ENCODE peak calls at places on chromosomes 11 and 22, in six cellular contexts. One of them, this sample, is unnamed.

GRCh38 chr11:10564030-10564429 is 4.4 kb downstream of the LYVE1 start:
- DNase-seq in fibroblast of lung: no peak
- DNase-seq in aorta: no peak
- DNase-seq in pancreas: no peak
- DNase-seq in trophoblast cell: no peak
- DNase-seq in dorsolateral prefrontal cortex: no peak
- DNase-seq in this sample: no peak

GRCh38 chr11:122122179-122122578 is 6.2 kb upstream of the BLID start:
- DNase-seq in fibroblast of lung: no peak
- DNase-seq in aorta: no peak
- DNase-seq in pancreas: no peak
- DNase-seq in trophoblast cell: no peak
- DNase-seq in dorsolateral prefrontal cortex: no peak
- DNase-seq in this sample: no peak

GRCh38 chr11:117817213-117818035 is 7.1 kb downstream of the FXYD2 start:
- DNase-seq in fibroblast of lung: peak
- DNase-seq in aorta: peak
- DNase-seq in pancreas: peak
- DNase-seq in trophoblast cell: peak
- DNase-seq in dorsolateral prefrontal cortex: peak
- DNase-seq in this sample: no peak

GRCh38 chr11:1300569-1301187 is 8.8 kb downstream of the TOLLIP start:
- DNase-seq in fibroblast of lung: no peak
- DNase-seq in aorta: no peak
- DNase-seq in pancreas: peak
- DNase-seq in trophoblast cell: no peak
- DNase-seq in dorsolateral prefrontal cortex: no peak
- DNase-seq in this sample: no peak

GRCh38 chr11:36376888-36377758 is 81.0 kb downstream of the PRR5L start:
- DNase-seq in fibroblast of lung: peak
- DNase-seq in aorta: peak
- DNase-seq in pancreas: peak
- DNase-seq in trophoblast cell: no peak
- DNase-seq in dorsolateral prefrontal cortex: peak
- DNase-seq in this sample: peak

GRCh38 chr11:108084811-108085210 is 36.6 kb upstream of the ACAT1 start:
- DNase-seq in fibroblast of lung: no peak
- DNase-seq in aorta: no peak
- DNase-seq in pancreas: no peak
- DNase-seq in trophoblast cell: no peak
- DNase-seq in dorsolateral prefrontal cortex: no peak
- DNase-seq in this sample: no peak

GRCh38 chr11:113260541-113260940 is 53.8 kb upstream of the TTC12 start:
- DNase-seq in fibroblast of lung: no peak
- DNase-seq in aorta: no peak
- DNase-seq in pancreas: no peak
- DNase-seq in trophoblast cell: no peak
- DNase-seq in dorsolateral prefrontal cortex: no peak
- DNase-seq in this sample: no peak

GRCh38 chr11:118484405-118484804 is 42.9 kb upstream of the TTC36 start:
- DNase-seq in fibroblast of lung: no peak
- DNase-seq in aorta: no peak
- DNase-seq in pancreas: no peak
- DNase-seq in trophoblast cell: no peak
- DNase-seq in dorsolateral prefrontal cortex: no peak
- DNase-seq in this sample: no peak

GRCh38 chr11:124199702-124200101 is 16.6 kb downstream of the OR10D3 start:
- DNase-seq in fibroblast of lung: peak
- DNase-seq in aorta: no peak
- DNase-seq in pancreas: no peak
- DNase-seq in trophoblast cell: no peak
- DNase-seq in dorsolateral prefrontal cortex: no peak
- DNase-seq in this sample: no peak

GRCh38 chr11:113114452-113115027 is 153.3 kb downstream of the NCAM1 start:
- DNase-seq in fibroblast of lung: peak
- DNase-seq in aorta: peak
- DNase-seq in pancreas: peak
- DNase-seq in trophoblast cell: peak
- DNase-seq in dorsolateral prefrontal cortex: peak
- DNase-seq in this sample: peak

GRCh38 chr22:32796865-32797573 is 4.5 kb upstream of the TIMP3 start:
- DNase-seq in fibroblast of lung: peak
- DNase-seq in aorta: peak
- DNase-seq in pancreas: peak
- DNase-seq in trophoblast cell: no peak
- DNase-seq in dorsolateral prefrontal cortex: peak
- DNase-seq in this sample: peak

GRCh38 chr22:30694171-30694637 is 470 bp upstream of the OSBP2 start:
- DNase-seq in fibroblast of lung: peak
- DNase-seq in aorta: peak
- DNase-seq in pancreas: peak
- DNase-seq in trophoblast cell: no peak
- DNase-seq in dorsolateral prefrontal cortex: peak
- DNase-seq in this sample: peak

GRCh38 chr11:120141144-120142071 is 3.5 kb upstream of the TRIM29 start:
- DNase-seq in fibroblast of lung: no peak
- DNase-seq in aorta: no peak
- DNase-seq in pancreas: no peak
- DNase-seq in trophoblast cell: no peak
- DNase-seq in dorsolateral prefrontal cortex: no peak
- DNase-seq in this sample: no peak

GRCh38 chr22:26679003-26679629 is 21.7 kb downstream of the MIAT start:
- DNase-seq in fibroblast of lung: peak
- DNase-seq in aorta: peak
- DNase-seq in pancreas: peak
- DNase-seq in trophoblast cell: peak
- DNase-seq in dorsolateral prefrontal cortex: peak
- DNase-seq in this sample: peak

GRCh38 chr11:13337986-13338436 is 60.4 kb downstream of the BMAL1 start:
- DNase-seq in fibroblast of lung: peak
- DNase-seq in aorta: no peak
- DNase-seq in pancreas: no peak
- DNase-seq in trophoblast cell: no peak
- DNase-seq in dorsolateral prefrontal cortex: no peak
- DNase-seq in this sample: no peak

GRCh38 chr11:113553905-113554304 is 78.7 kb upstream of the DRD2 start:
- DNase-seq in fibroblast of lung: peak
- DNase-seq in aorta: no peak
- DNase-seq in pancreas: no peak
- DNase-seq in trophoblast cell: no peak
- DNase-seq in dorsolateral prefrontal cortex: no peak
- DNase-seq in this sample: no peak

GRCh38 chr22:17586831-17587440 is 23.6 kb downstream of the SLC25A18 start:
- DNase-seq in fibroblast of lung: no peak
- DNase-seq in aorta: no peak
- DNase-seq in pancreas: no peak
- DNase-seq in trophoblast cell: no peak
- DNase-seq in dorsolateral prefrontal cortex: no peak
- DNase-seq in this sample: no peak

GRCh38 chr22:23609983-23610781 is 21.9 kb downstream of the DRICH1 start:
- DNase-seq in fibroblast of lung: no peak
- DNase-seq in aorta: no peak
- DNase-seq in pancreas: no peak
- DNase-seq in trophoblast cell: no peak
- DNase-seq in dorsolateral prefrontal cortex: no peak
- DNase-seq in this sample: no peak

GRCh38 chr11:101336858-101337257 is 207.2 kb upstream of the PGR start:
- DNase-seq in fibroblast of lung: no peak
- DNase-seq in aorta: no peak
- DNase-seq in pancreas: no peak
- DNase-seq in trophoblast cell: no peak
- DNase-seq in dorsolateral prefrontal cortex: no peak
- DNase-seq in this sample: no peak

DNA sequence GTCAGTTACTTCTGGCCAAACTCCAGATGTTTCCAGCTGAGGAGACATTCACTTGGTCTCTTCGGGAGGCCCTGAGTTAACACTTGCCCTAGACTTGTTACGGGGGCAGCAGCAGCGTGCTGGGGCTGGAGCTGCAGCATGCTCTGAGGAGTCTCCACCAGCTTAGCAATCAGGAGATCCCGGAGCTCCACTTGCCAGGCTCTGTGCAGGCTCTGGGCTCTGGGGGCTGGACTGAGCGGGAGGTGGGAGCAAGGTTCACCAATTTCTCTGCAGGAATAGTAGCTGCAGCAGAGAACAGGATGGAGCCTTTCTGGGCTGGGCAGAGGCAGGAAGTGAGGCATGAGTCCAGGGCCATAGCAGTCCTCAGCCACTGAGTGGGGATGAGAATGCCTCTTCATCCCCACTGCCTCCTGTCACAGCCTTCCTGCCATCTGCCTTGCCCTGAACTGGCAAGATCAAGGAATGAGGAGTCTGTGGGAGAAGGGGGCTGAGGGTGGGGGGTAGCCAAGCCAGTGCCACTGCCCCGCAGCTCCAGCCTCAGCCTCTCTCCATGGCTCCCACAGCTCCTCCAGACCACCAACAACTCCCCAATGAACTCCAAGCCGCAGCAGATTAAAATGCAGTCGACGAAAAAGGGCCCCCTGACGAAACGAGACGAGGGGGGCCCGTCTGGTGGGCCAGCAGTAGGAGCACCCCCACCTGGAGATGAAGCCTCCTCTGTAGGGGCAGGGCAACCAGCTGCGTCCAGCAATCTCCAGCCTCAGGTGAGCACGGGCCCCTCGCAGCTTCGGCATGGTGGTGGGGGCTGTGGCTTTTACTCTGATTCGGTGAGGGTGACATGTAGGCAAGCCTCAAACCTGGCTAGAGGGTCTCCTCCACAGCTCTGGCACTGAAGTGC is 23.4 kb downstream of the GTPBP1 start:
- DNase-seq in fibroblast of lung: no peak
- DNase-seq in aorta: peak
- DNase-seq in pancreas: no peak
- DNase-seq in trophoblast cell: no peak
- DNase-seq in dorsolateral prefrontal cortex: no peak
- DNase-seq in this sample: no peak
- H3K27ac ChIP-seq in fibroblast of lung: no peak
- H3K27ac ChIP-seq in aorta: no peak
- H3K27ac ChIP-seq in pancreas: no peak
- H3K27ac ChIP-seq in trophoblast cell: no peak
- H3K27ac ChIP-seq in dorsolateral prefrontal cortex: peak
- H3K27ac ChIP-seq in this sample: peak

GRCh38 chr11:8757047-8757446 is 74.5 kb downstream of the RPL27A start:
- DNase-seq in fibroblast of lung: peak
- DNase-seq in aorta: no peak
- DNase-seq in pancreas: no peak
- DNase-seq in trophoblast cell: peak
- DNase-seq in dorsolateral prefrontal cortex: no peak
- DNase-seq in this sample: no peak

GRCh38 chr11:8760896-8761295 is 78.3 kb downstream of the RPL27A start:
- DNase-seq in fibroblast of lung: peak
- DNase-seq in aorta: no peak
- DNase-seq in pancreas: no peak
- DNase-seq in trophoblast cell: no peak
- DNase-seq in dorsolateral prefrontal cortex: no peak
- DNase-seq in this sample: no peak

GRCh38 chr11:8757533-8757932 is 74.9 kb downstream of the RPL27A start:
- DNase-seq in fibroblast of lung: no peak
- DNase-seq in aorta: no peak
- DNase-seq in pancreas: no peak
- DNase-seq in trophoblast cell: no peak
- DNase-seq in dorsolateral prefrontal cortex: no peak
- DNase-seq in this sample: no peak

GRCh38 chr11:8759634-8760033 is 77.0 kb downstream of the RPL27A start:
- DNase-seq in fibroblast of lung: no peak
- DNase-seq in aorta: no peak
- DNase-seq in pancreas: peak
- DNase-seq in trophoblast cell: no peak
- DNase-seq in dorsolateral prefrontal cortex: no peak
- DNase-seq in this sample: no peak

DNA sequence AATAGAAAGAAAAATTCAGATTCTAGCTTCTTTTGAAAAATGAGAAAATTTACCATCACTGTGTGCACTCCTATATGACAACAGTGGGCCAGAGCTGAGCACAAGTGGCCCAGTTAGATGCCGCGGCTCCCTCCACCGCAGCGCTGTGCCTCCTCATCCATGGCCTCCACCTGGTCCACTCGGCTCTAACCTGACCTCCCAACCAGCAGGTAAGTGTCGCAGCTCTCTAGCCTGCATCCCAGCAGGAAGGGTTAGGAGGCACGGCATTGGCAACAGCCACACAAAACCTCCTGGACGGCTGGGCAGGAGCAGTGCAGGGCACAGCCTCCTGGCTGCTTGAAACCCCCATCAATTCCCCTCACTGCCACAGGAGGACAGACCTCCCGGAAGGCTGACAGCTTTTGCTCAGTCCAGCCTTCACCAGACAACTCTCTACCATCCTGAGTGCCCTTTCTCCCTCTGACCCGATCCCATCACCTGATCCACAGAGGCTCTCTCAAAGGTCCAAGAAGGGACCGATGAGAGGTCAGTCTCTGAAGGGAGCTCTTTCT is 76.1 kb downstream of the RPL27A start:
- DNase-seq in fibroblast of lung: no peak
- DNase-seq in aorta: no peak
- DNase-seq in pancreas: no peak
- DNase-seq in trophoblast cell: no peak
- DNase-seq in dorsolateral prefrontal cortex: no peak
- DNase-seq in this sample: no peak
- H3K27ac ChIP-seq in fibroblast of lung: no peak
- H3K27ac ChIP-seq in aorta: no peak
- H3K27ac ChIP-seq in pancreas: no peak
- H3K27ac ChIP-seq in trophoblast cell: no peak
- H3K27ac ChIP-seq in dorsolateral prefrontal cortex: no peak
- H3K27ac ChIP-seq in this sample: no peak

DNA sequence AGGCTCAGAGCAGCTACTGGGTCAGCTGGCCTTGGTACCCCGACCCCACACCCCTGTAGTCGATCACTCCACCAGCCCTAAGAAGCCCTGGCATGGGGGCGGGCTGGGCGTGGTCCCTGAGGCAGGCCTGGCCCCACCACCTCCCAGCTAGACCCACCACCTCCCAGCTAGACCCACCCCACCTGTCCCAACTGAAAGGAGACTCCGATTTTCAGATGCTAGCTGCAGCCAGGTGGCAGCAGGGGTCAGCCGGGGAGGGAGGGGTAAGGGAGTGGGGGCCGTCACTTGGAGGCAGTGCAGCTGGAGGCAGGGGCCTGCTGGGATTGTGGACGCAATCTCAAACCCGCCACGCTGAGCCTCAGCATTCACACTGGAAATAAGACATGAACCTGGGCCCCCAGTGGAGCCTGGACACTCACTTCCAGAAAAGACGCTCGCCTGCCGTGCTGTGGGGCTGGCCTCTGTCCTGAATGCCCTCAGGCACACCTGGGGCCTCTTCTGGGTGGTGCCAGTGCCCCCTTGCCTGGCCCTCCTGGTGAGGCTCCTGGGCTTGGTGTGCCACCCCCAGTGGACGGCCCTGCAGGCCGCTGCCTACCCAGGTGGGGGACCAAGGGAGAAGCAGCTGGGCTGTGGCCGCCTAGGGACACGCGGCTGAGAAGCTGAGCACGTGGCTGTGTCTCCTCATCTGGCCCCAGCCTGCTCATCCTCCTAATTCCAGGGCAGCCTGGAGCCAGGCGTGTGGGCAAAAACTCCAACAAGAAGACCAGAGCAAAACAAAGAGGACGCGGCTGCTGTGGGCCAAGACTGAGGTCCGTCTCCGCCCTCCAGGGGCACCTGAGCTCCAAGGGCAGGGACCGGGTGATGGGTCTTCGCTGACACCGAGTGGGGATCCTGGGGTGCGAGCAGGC is 26.7 kb downstream of the OSBPL5 start:
- DNase-seq in fibroblast of lung: no peak
- DNase-seq in aorta: peak
- DNase-seq in pancreas: no peak
- DNase-seq in trophoblast cell: no peak
- DNase-seq in dorsolateral prefrontal cortex: no peak
- DNase-seq in this sample: no peak
- H3K27ac ChIP-seq in fibroblast of lung: no peak
- H3K27ac ChIP-seq in aorta: no peak
- H3K27ac ChIP-seq in pancreas: no peak
- H3K27ac ChIP-seq in trophoblast cell: no peak
- H3K27ac ChIP-seq in dorsolateral prefrontal cortex: no peak
- H3K27ac ChIP-seq in this sample: no peak

GRCh38 chr22:43643362-43643761 is 168.7 kb downstream of the EFCAB6 start:
- DNase-seq in fibroblast of lung: no peak
- DNase-seq in aorta: no peak
- DNase-seq in pancreas: no peak
- DNase-seq in trophoblast cell: no peak
- DNase-seq in dorsolateral prefrontal cortex: peak
- DNase-seq in this sample: no peak
- H3K27ac ChIP-seq in fibroblast of lung: no peak
- H3K27ac ChIP-seq in aorta: no peak
- H3K27ac ChIP-seq in pancreas: no peak
- H3K27ac ChIP-seq in trophoblast cell: no peak
- H3K27ac ChIP-seq in dorsolateral prefrontal cortex: peak
- H3K27ac ChIP-seq in this sample: no peak

This sample was measured in caudate nucleus.